ENCODE peak calls at places on chromosomes 13 and 19, in seven cellular contexts. R is uterus; L is cardiac fibroblast; E is CD8-positive, alpha-beta T cell; T is left ventricle myocardium inferior; Z is Caco-2; K is upper lobe of right lung. Y is an unnamed sample.

GRCh38 chr19:3251229-3251628 is 26.8 kb downstream of the CELF5 start:
- DNase-seq in R (no peak), L (no peak), E (no peak), T (no peak), Z (no peak), K (no peak), Y (no peak)

GRCh38 chr13:102847272-102848234 is 1.7 kb downstream of the ERCC5 start:
- DNase-seq in R (no peak), L (peak), E (no peak), T (no peak), Z (no peak), K (no peak), Y (peak)

GRCh38 chr19:28456708-28457320 is 756.1 kb downstream of the UQCRFS1 start:
- DNase-seq in R (no peak), L (no peak), E (no peak), T (no peak), Z (no peak), K (no peak), Y (no peak)

GRCh38 chr13:52975969-52976368 is 52.6 kb upstream of the OLFM4 start:
- DNase-seq in R (no peak), L (no peak), E (no peak), T (no peak), Z (no peak), K (no peak), Y (no peak)

GRCh38 chr19:52941941-52942370 is 18.7 kb upstream of the ZNF888 start:
- DNase-seq in R (peak), L (peak), E (no peak), T (peak), Z (peak), K (peak), Y (peak)

GRCh38 chr19:8890260-8890659 is 58.1 kb downstream of the MBD3L1 start:
- DNase-seq in R (no peak), L (no peak), E (no peak), T (no peak), Z (no peak), K (no peak), Y (no peak)

GRCh38 chr13:95216182-95216581 is 85.1 kb downstream of the ABCC4 start:
- DNase-seq in R (no peak), L (no peak), E (no peak), T (no peak), Z (no peak), K (no peak), Y (no peak)

GRCh38 chr13:74103970-74104555 is 30.1 kb downstream of the KLF12 start:
- DNase-seq in R (no peak), L (no peak), E (no peak), T (no peak), Z (no peak), K (no peak), Y (no peak)

GRCh38 chr19:39607561-39607960 is 5.2 kb downstream of the LGALS13 start:
- DNase-seq in R (no peak), L (no peak), E (no peak), T (no peak), Z (no peak), K (no peak), Y (no peak)

GRCh38 chr19:13277104-13277809 is 127.0 kb downstream of the IER2 start:
- DNase-seq in R (peak), L (peak), E (peak), T (peak), Z (peak), K (no peak), Y (peak)

GRCh38 chr19:44960906-44961734 is 5.9 kb downstream of the CLPTM1 start:
- DNase-seq in R (no peak), L (no peak), E (no peak), T (no peak), Z (no peak), K (no peak), Y (no peak)

GRCh38 chr19:32029235-32029634 is 316.2 kb upstream of the ZNF507 start:
- DNase-seq in R (no peak), L (no peak), E (no peak), T (no peak), Z (no peak), K (no peak), Y (no peak)

GRCh38 chr13:48317511-48317981 is 14.0 kb downstream of the RB1 start:
- DNase-seq in R (no peak), L (no peak), E (no peak), T (peak), Z (no peak), K (no peak), Y (no peak)

GRCh38 chr13:28684257-28684656 is 25.3 kb downstream of the POMP start:
- DNase-seq in R (no peak), L (no peak), E (no peak), T (no peak), Z (peak), K (peak), Y (peak)

GRCh38 chr13:51920267-51920666 is 58.5 kb downstream of the CCDC70 start:
- DNase-seq in R (no peak), L (no peak), E (no peak), T (no peak), Z (peak), K (no peak), Y (no peak)

GRCh38 chr19:55172741-55173140 is 6.3 kb upstream of the DNAAF3 start:
- DNase-seq in R (no peak), L (peak), E (no peak), T (no peak), Z (no peak), K (no peak), Y (peak)

GRCh38 chr13:100130092-100130491 is 41.2 kb downstream of the PCCA start:
- DNase-seq in R (no peak), L (peak), E (no peak), T (no peak), Z (no peak), K (no peak), Y (no peak)

GRCh38 chr19:48770734-48771472 is 15.6 kb downstream of the FGF21 start:
- DNase-seq in R (no peak), L (no peak), E (no peak), T (no peak), Z (no peak), K (no peak), Y (no peak)

GRCh38 chr19:40778865-40779284 is 828 bp downstream of the RAB4B start:
- DNase-seq in R (no peak), L (peak), E (no peak), T (no peak), Z (no peak), K (no peak), Y (peak)

GRCh38 chr13:40598599-40598998 is 67.8 kb downstream of the FOXO1 start:
- DNase-seq in R (peak), L (no peak), E (no peak), T (no peak), Z (no peak), K (no peak), Y (no peak)

GRCh38 chr19:44848036-44848804 is 2.1 kb downstream of the NECTIN2 start:
- DNase-seq in R (peak), L (peak), E (no peak), T (no peak), Z (no peak), K (no peak), Y (peak)

GRCh38 chr19:10712754-10713153 is 5.1 kb upstream of the DNM2 start:
- DNase-seq in R (no peak), L (no peak), E (no peak), T (no peak), Z (no peak), K (no peak), Y (no peak)

GRCh38 chr13:52348983-52349780 is 56.8 kb downstream of the THSD1 start:
- DNase-seq in R (no peak), L (peak), E (no peak), T (no peak), Z (peak), K (no peak), Y (peak)

GRCh38 chr13:48155850-48156249 is 60.9 kb upstream of the MED4 start:
- DNase-seq in R (no peak), L (peak), E (no peak), T (no peak), Z (no peak), K (no peak), Y (peak)

GRCh38 chr19:48926909-48927308 is 6.6 kb upstream of the DHDH start:
- DNase-seq in R (peak), L (peak), E (no peak), T (no peak), Z (no peak), K (peak), Y (peak)

GRCh38 chr13:51499841-51500240 is 47.0 kb upstream of the INTS6 start:
- DNase-seq in R (no peak), L (no peak), E (no peak), T (no peak), Z (no peak), K (no peak), Y (no peak)

DNA sequence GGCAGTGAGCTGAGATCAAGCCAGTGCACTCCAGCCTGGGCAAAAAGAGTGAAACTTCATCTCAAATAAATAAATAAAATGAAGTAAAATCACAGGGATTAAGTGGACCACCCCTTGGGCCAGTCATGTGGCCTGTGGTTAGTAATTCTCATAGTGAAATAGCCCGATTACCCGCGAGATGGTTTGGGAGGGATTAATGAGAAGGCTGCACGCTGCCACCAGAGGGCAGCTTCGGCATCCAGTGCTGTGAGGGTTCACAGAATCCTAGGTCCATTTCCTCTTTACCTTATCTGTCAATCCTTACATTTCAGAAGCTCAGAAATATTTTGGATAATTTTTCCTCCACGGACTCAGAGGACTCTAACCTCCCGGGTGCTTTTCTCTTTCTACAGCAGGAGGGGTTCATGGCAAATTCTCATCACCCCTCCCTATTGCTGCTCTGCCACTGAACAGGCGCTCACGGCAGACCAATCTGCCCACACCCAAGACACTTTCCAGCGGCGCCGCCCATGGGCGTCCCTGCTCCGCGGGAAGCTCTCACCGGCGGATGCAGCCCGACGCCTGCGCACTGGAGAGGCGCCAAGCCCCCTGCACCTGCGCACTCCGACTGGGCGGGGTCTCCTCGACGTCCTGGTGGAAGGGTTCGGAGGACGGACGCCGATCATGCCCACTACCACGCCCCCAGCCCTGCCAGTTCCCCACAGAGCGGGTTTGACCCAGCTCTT is 11.0 kb downstream of the ZNF835 start:
- DNase-seq in R (peak), L (peak), E (no peak), T (peak), Z (no peak), K (no peak), Y (no peak)
- TF ChIP-seq CTCF in R (no peak), L (peak), E (no peak), T (peak), Z (no peak), K (peak), Y (no peak)

GRCh38 chr19:458091-459042 is 2.5 kb downstream of the SHC2 start:
- DNase-seq in R (no peak), L (no peak), E (no peak), T (no peak), Z (no peak), K (no peak), Y (no peak)
- H3K4me3 ChIP-seq in R (no peak), L (no peak), E (no peak), T (no peak), Z (no peak), K (no peak), Y (no peak)

GRCh38 chr19:46349311-46349993 is 2.6 kb downstream of the PPP5C start:
- DNase-seq in R (no peak), L (no peak), E (no peak), T (no peak), Z (no peak), K (peak), Y (no peak)

GRCh38 chr19:46345157-46345556 is 1.7 kb upstream of the PPP5C start:
- DNase-seq in R (no peak), L (no peak), E (no peak), T (no peak), Z (no peak), K (no peak), Y (no peak)

GRCh38 chr19:46347985-46348384 is 1.1 kb downstream of the PPP5C start:
- DNase-seq in R (no peak), L (no peak), E (no peak), T (no peak), Z (no peak), K (no peak), Y (no peak)

GRCh38 chr19:46346821-46347571 is at the start of gene PPP5C:
- DNase-seq in R (peak), L (peak), E (peak), T (peak), Z (peak), K (peak), Y (peak)

GRCh38 chr19:46347572-46347883 is 641 bp downstream of the PPP5C start:
- DNase-seq in R (no peak), L (no peak), E (no peak), T (no peak), Z (no peak), K (no peak), Y (no peak)
- TF ChIP-seq CTCF in R (no peak), L (no peak), E (no peak), T (no peak), Z (no peak), K (no peak), Y (no peak)

GRCh38 chr13:112971288-112971643 is 2.3 kb downstream of the MCF2L start:
- DNase-seq in R (no peak), L (no peak), E (no peak), T (no peak), Z (peak), K (peak), Y (no peak)

GRCh38 chr13:112968380-112968909 is 569 bp upstream of the MCF2L start:
- DNase-seq in R (no peak), L (no peak), E (peak), T (peak), Z (peak), K (peak), Y (no peak)

GRCh38 chr13:112970552-112971287 is 1.7 kb downstream of the MCF2L start:
- DNase-seq in R (no peak), L (no peak), E (no peak), T (no peak), Z (peak), K (peak), Y (no peak)

GRCh38 chr13:112968910-112969691 is at the start of gene MCF2L:
- DNase-seq in R (no peak), L (peak), E (peak), T (peak), Z (peak), K (peak), Y (peak)

GRCh38 chr13:112969692-112970338 is 801 bp downstream of the MCF2L start:
- DNase-seq in R (no peak), L (no peak), E (no peak), T (no peak), Z (peak), K (no peak), Y (no peak)
- H3K4me3 ChIP-seq in R (no peak), L (no peak), E (peak), T (peak), Z (peak), K (peak), Y (no peak)

DNA sequence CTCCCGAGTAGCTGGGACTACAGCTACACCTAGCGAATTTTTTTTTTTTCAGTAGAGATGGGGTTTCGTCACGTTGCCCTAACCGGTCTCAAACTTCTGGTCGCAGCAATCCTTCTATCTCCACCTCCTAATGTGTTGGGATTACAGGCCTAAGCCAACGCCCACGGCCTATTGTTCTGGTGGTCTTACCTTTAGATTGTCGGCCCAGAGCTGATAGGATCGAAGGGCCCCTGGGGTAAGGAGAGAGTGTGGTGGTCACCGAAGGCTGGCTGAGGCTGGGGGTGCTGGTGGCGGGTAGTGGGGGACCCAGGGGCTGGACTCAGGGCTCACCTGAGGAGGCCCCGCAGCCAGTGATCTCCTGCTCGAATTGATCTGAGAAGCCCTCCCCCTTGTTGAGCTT is 7.0 kb downstream of the CRB3 start:
- DNase-seq in R (no peak), L (no peak), E (no peak), T (no peak), Z (no peak), K (no peak), Y (no peak)
- TF ChIP-seq CTCF in R (no peak), L (no peak), E (no peak), T (no peak), Z (no peak), K (no peak), Y (no peak)

GRCh38 chr13:75870397-75870801 is 234.3 kb downstream of the LMO7 start:
- DNase-seq in R (peak), L (peak), E (no peak), T (no peak), Z (no peak), K (no peak), Y (peak)
- H3K4me3 ChIP-seq in R (peak), L (peak), E (peak), T (peak), Z (no peak), K (peak), Y (peak)

GRCh38 chr13:97573011-97573410 is 139.0 kb downstream of the RAP2A start:
- DNase-seq in R (no peak), L (no peak), E (no peak), T (no peak), Z (no peak), K (no peak), Y (no peak)

GRCh38 chr13:97577026-97577425 is 143.1 kb downstream of the RAP2A start:
- DNase-seq in R (no peak), L (no peak), E (no peak), T (no peak), Z (no peak), K (no peak), Y (no peak)

GRCh38 chr13:97574926-97575325 is 141.0 kb downstream of the RAP2A start:
- DNase-seq in R (no peak), L (peak), E (no peak), T (peak), Z (peak), K (no peak), Y (peak)
- TF ChIP-seq CTCF in R (peak), L (peak), E (no peak), T (peak), Z (peak), K (peak), Y (peak)

DNA sequence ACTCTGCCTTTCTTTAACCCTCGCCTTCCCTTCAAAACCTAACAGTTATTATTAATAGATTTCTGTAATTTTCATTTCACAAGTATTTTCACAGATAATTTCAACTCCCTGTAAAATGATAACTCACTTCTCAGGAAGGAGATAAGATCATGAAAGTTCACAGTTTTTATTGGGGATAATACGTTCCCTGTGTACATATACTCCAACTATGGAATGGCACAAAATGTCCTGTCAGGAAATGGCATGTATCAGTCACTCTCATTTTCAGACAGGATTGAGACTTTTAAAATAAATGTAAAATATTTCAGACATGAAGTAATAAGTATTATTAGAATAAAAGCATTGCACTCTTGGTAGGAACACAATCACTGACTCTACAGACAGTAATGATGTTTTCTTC is 932 bp upstream of the TRAPPC2B start:
- DNase-seq in R (no peak), L (no peak), E (no peak), T (no peak), Z (no peak), K (no peak), Y (peak)
- H3K4me3 ChIP-seq in R (no peak), L (peak), E (peak), T (peak), Z (peak), K (peak), Y (peak)

DNA sequence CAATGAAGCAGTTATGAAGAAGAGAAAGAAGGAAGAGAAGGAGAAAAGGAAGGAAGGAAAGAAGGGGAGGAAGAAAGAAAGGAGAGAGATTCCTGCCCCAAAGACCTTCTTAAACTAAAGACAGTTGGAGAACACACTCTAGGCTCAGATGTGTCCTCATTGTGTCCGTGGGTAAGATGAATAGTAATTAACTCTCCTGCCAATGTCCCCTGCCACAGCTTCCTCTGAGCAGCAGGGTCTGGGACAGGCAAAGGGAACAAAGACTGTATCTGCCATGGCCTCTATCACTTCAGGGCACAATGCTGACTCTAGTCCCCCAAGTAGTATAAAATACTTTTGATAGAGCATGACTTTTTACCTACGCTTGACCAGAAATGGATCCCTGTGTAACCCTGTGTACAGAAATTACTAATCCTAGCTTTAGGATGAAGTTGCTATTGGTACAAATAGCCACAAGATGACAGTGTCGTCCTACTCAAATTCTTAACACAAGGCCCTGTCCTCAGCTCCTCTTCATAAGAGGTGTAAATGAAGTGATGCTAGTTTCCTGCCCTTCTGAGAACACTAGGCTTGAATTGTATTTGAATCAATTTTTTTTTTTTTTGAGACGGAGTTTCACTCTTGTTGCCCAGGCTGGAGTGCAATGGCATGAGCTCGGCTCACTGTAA is 186.2 kb upstream of the GPR12 start:
- DNase-seq in R (no peak), L (peak), E (no peak), T (no peak), Z (peak), K (no peak), Y (peak)
- TF ChIP-seq CTCF in R (peak), L (peak), E (peak), T (peak), Z (peak), K (peak), Y (peak)

Y was measured in choroid plexus epithelial cell.